ENCODE peak calls at places on chromosomes 12 and 14, in eight cellular contexts. X is foreskin fibroblast, B is mesendoderm, W is hippocampal formation, A is posterior cingulate gyrus, R is hypothalamus, Z is lung, P is endothelial cell. F is an unnamed sample.

GRCh38 chr12:6790496-6791150 is 1.3 kb downstream of the CD4 start:
- DNase-seq in A (peak), X (no peak), Z (no peak), P (no peak), R (no peak), B (no peak), W (no peak), F (no peak)

GRCh38 chr12:79624378-79624777 is 66.4 kb downstream of the PAWR start:
- DNase-seq in W (no peak), X (peak), Z (no peak), R (no peak), P (no peak), A (no peak), B (no peak), F (no peak)

GRCh38 chr12:14473707-14474287 is 93.9 kb downstream of the PLBD1 start:
- DNase-seq in W (no peak), B (peak), X (no peak), R (no peak), P (no peak), Z (no peak), A (no peak), F (peak)

GRCh38 chr12:56840922-56841321 is 77.8 kb downstream of the HSD17B6 start:
- DNase-seq in R (no peak), W (no peak), X (no peak), A (no peak), Z (no peak), B (peak), P (no peak), F (peak)

GRCh38 chr12:110100315-110100970 is 23.7 kb upstream of the IFT81 start:
- DNase-seq in P (peak), A (no peak), B (peak), W (peak), X (peak), Z (peak), R (peak), F (peak)

GRCh38 chr14:96567289-96567899 is 65.2 kb downstream of the PAPOLA start:
- DNase-seq in P (no peak), Z (no peak), A (no peak), X (no peak), B (peak), W (peak), R (no peak), F (peak)

GRCh38 chr12:6582196-6582595 is 14.1 kb upstream of the NOP2 start:
- DNase-seq in W (no peak), X (no peak), A (no peak), P (no peak), R (no peak), Z (no peak), B (peak), F (no peak)

GRCh38 chr12:54051916-54052744 is 1.5 kb upstream of the HOXC4 start:
- DNase-seq in X (no peak), Z (no peak), W (no peak), P (no peak), B (no peak), A (no peak), R (no peak), F (no peak)

GRCh38 chr12:130504110-130504835 is 166.6 kb downstream of the PIWIL1 start:
- DNase-seq in B (peak), P (no peak), W (no peak), R (no peak), X (no peak), A (no peak), Z (no peak), F (no peak)

GRCh38 chr14:81222694-81223093 is 1.9 kb upstream of the GTF2A1 start:
- DNase-seq in B (no peak), W (no peak), A (no peak), R (no peak), P (no peak), X (no peak), Z (no peak), F (no peak)

GRCh38 chr14:46405095-46405494 is 246.5 kb downstream of the RPL10L start:
- DNase-seq in B (no peak), R (no peak), X (no peak), W (peak), Z (no peak), P (no peak), A (no peak), F (no peak)

GRCh38 chr14:103347091-103347815 is 13.2 kb downstream of the EIF5 start:
- DNase-seq in A (no peak), B (no peak), R (no peak), W (no peak), X (no peak), Z (no peak), P (no peak), F (no peak)

GRCh38 chr12:39887824-39888223 is 218.1 kb downstream of the SLC2A13 start:
- DNase-seq in A (no peak), P (no peak), R (no peak), W (no peak), Z (no peak), X (no peak), B (no peak), F (no peak)

GRCh38 chr14:69772082-69773017 is 5.4 kb downstream of the SRSF5 start:
- DNase-seq in R (no peak), Z (no peak), W (no peak), X (no peak), B (peak), P (no peak), A (no peak), F (no peak)

GRCh38 chr12:105069936-105070702 is 14.1 kb downstream of the ALDH1L2 start:
- DNase-seq in R (no peak), B (no peak), P (no peak), X (no peak), Z (no peak), W (no peak), A (no peak), F (no peak)

GRCh38 chr14:22314183-22314820 is 274.7 kb downstream of the DAD1 start:
- DNase-seq in P (peak), W (peak), X (peak), R (no peak), A (no peak), B (peak), Z (peak), F (peak)

GRCh38 chr12:85951823-85952222 is 77.7 kb downstream of the NTS start:
- DNase-seq in Z (no peak), R (no peak), W (no peak), P (no peak), A (no peak), X (no peak), B (peak), F (peak)

GRCh38 chr12:6827437-6827894 is 741 bp upstream of the P3H3 start:
- DNase-seq in R (peak), Z (peak), X (peak), B (peak), W (peak), P (peak), A (peak), F (peak)

GRCh38 chr12:77256924-77257323 is 191.6 kb upstream of the E2F7 start:
- DNase-seq in X (no peak), W (no peak), P (no peak), B (no peak), R (no peak), Z (no peak), A (no peak), F (peak)

GRCh38 chr14:100345711-100346110 is 22.6 kb downstream of the SLC25A47 start:
- DNase-seq in P (no peak), A (no peak), Z (no peak), W (no peak), X (no peak), R (no peak), B (no peak), F (no peak)

GRCh38 chr14:68544150-68544892 is 248.5 kb downstream of the ZFP36L1 start:
- DNase-seq in P (no peak), W (no peak), R (no peak), B (no peak), X (peak), Z (peak), A (no peak), F (peak)

GRCh38 chr12:69901141-69901900 is 76.3 kb downstream of the MYRFL start:
- DNase-seq in R (no peak), P (no peak), X (no peak), Z (no peak), B (no peak), A (no peak), W (no peak), F (peak)

GRCh38 chr14:100899841-100900771 is 3.4 kb downstream of the RTL1 start:
- DNase-seq in B (peak), A (peak), W (no peak), R (no peak), X (no peak), Z (peak), P (peak), F (no peak)

GRCh38 chr12:46367351-46368029 is 5.1 kb downstream of the SLC38A2 start:
- DNase-seq in A (no peak), W (no peak), R (no peak), Z (no peak), B (no peak), P (no peak), X (no peak), F (peak)

GRCh38 chr12:162467-163307 is 51.3 kb downstream of the SLC6A12 start:
- DNase-seq in R (no peak), Z (no peak), W (no peak), P (no peak), B (no peak), X (no peak), A (no peak), F (no peak)

GRCh38 chr14:50225067-50225973 is 6.1 kb downstream of the SOS2 start:
- DNase-seq in Z (no peak), A (no peak), X (peak), P (no peak), B (no peak), W (no peak), R (no peak), F (peak)

GRCh38 chr14:77598366-77599050 is 17.9 kb downstream of the SPTLC2 start:
- DNase-seq in P (no peak), R (no peak), W (no peak), B (no peak), A (no peak), Z (no peak), X (no peak), F (no peak)

GRCh38 chr14:53022593-53022992 is 71.7 kb upstream of the FERMT2 start:
- DNase-seq in R (no peak), P (no peak), A (no peak), B (no peak), Z (no peak), W (no peak), X (peak), F (peak)

F was measured in cardiac fibroblast.